ENCODE peak calls at places on chromosomes 13 and 19, in four cellular contexts. One of them, this sample, is unnamed.
A peak's percentile ranks its signal among the peaks of the same experiment; 100 is the strongest.

GRCh38 chr13:38830442-38831045 is 143.7 kb downstream of the FREM2 start:
- DNase-seq in K562: no peak
- DNase-seq in PC-3: no peak
- DNase-seq in GM23248: no peak
- DNase-seq in this sample: no peak

GRCh38 chr13:91323349-91323748 is 24.1 kb upstream of the MIR17HG start:
- DNase-seq in K562: no peak
- DNase-seq in PC-3: no peak
- DNase-seq in GM23248: no peak
- DNase-seq in this sample: no peak

GRCh38 chr13:87122551-87122950 is 548.6 kb upstream of the SLITRK5 start:
- DNase-seq in K562: no peak
- DNase-seq in PC-3: peak; percentile 54
- DNase-seq in GM23248: peak; percentile 76
- DNase-seq in this sample: no peak

GRCh38 chr19:9644472-9644871 is 23.4 kb upstream of the ZNF561 start:
- DNase-seq in K562: no peak
- DNase-seq in PC-3: no peak
- DNase-seq in GM23248: no peak
- DNase-seq in this sample: no peak

GRCh38 chr19:18437481-18438330 is at the start of gene ISYNA1:
- DNase-seq in K562: peak; percentile 91
- DNase-seq in PC-3: peak; percentile 28
- DNase-seq in GM23248: peak; percentile 69
- DNase-seq in this sample: peak; percentile 61

GRCh38 chr13:111187879-111188643 is 73.0 kb downstream of the ARHGEF7 start:
- DNase-seq in K562: no peak
- DNase-seq in PC-3: peak; percentile 58
- DNase-seq in GM23248: peak; percentile 40
- DNase-seq in this sample: no peak

GRCh38 chr13:79485014-79485441 is 4.1 kb downstream of the NDFIP2 start:
- DNase-seq in K562: no peak
- DNase-seq in PC-3: peak; percentile 77
- DNase-seq in GM23248: peak; percentile 95
- DNase-seq in this sample: peak; percentile 61

GRCh38 chr13:114016321-114017027 is 42.6 kb upstream of the C13orf46 start:
- DNase-seq in K562: no peak
- DNase-seq in PC-3: no peak
- DNase-seq in GM23248: no peak
- DNase-seq in this sample: no peak

GRCh38 chr13:94390881-94391280 is 88.6 kb downstream of the DCT start:
- DNase-seq in K562: no peak
- DNase-seq in PC-3: no peak
- DNase-seq in GM23248: peak; percentile 20
- DNase-seq in this sample: no peak

GRCh38 chr13:98370806-98371553 is 193.9 kb upstream of the RNF113B start:
- DNase-seq in K562: no peak
- DNase-seq in PC-3: no peak
- DNase-seq in GM23248: peak; percentile 91
- DNase-seq in this sample: no peak

GRCh38 chr19:18488403-18488723 is 33.5 kb downstream of the ELL start:
- DNase-seq in K562: no peak
- DNase-seq in PC-3: peak; percentile 25
- DNase-seq in GM23248: peak; percentile 80
- DNase-seq in this sample: no peak

GRCh38 chr13:112781287-112781686 is 91.4 kb downstream of the ATP11A start:
- DNase-seq in K562: no peak
- DNase-seq in PC-3: no peak
- DNase-seq in GM23248: no peak
- DNase-seq in this sample: no peak

GRCh38 chr13:93751117-93751516 is 524.5 kb downstream of the GPC6 start:
- DNase-seq in K562: no peak
- DNase-seq in PC-3: no peak
- DNase-seq in GM23248: no peak
- DNase-seq in this sample: no peak

GRCh38 chr19:5977222-5977784 is 637 bp downstream of the RANBP3 start:
- DNase-seq in K562: peak; percentile 47
- DNase-seq in PC-3: no peak
- DNase-seq in GM23248: peak; percentile 19
- DNase-seq in this sample: no peak

GRCh38 chr19:16462757-16463250 is 9.0 kb downstream of the EPS15L1 start:
- DNase-seq in K562: no peak
- DNase-seq in PC-3: peak; percentile 86
- DNase-seq in GM23248: peak; percentile 68
- DNase-seq in this sample: no peak

GRCh38 chr19:30070970-30071632 is 129.1 kb downstream of the URI1 start:
- DNase-seq in K562: no peak
- DNase-seq in PC-3: no peak
- DNase-seq in GM23248: no peak
- DNase-seq in this sample: no peak

GRCh38 chr13:114200673-114201005 is 21.6 kb downstream of the CFAP97D2 start:
- DNase-seq in K562: no peak
- DNase-seq in PC-3: no peak
- DNase-seq in GM23248: no peak
- DNase-seq in this sample: no peak

GRCh38 chr19:57334191-57334590 is 13.9 kb downstream of the ZNF543 start:
- DNase-seq in K562: no peak
- DNase-seq in PC-3: no peak
- DNase-seq in GM23248: no peak
- DNase-seq in this sample: no peak

GRCh38 chr19:45051929-45052579 is 13.2 kb downstream of the CLASRP start:
- DNase-seq in K562: no peak
- DNase-seq in PC-3: no peak
- DNase-seq in GM23248: no peak
- DNase-seq in this sample: peak; percentile 44

GRCh38 chr19:15623711-15624318 is 8.8 kb downstream of the CYP4F8 start:
- DNase-seq in K562: peak; percentile 31
- DNase-seq in PC-3: peak; percentile 37
- DNase-seq in GM23248: no peak
- DNase-seq in this sample: no peak

GRCh38 chr13:34914416-34914815 is 27.7 kb upstream of the NBEA start:
- DNase-seq in K562: no peak
- DNase-seq in PC-3: no peak
- DNase-seq in GM23248: no peak
- DNase-seq in this sample: no peak

GRCh38 chr13:41015920-41016319 is 3.2 kb downstream of the ELF1 start:
- DNase-seq in K562: no peak
- DNase-seq in PC-3: no peak
- DNase-seq in GM23248: no peak
- DNase-seq in this sample: no peak

GRCh38 chr13:41011382-41011956 is 7.6 kb downstream of the ELF1 start:
- DNase-seq in K562: no peak
- DNase-seq in PC-3: no peak
- DNase-seq in GM23248: no peak
- DNase-seq in this sample: no peak

GRCh38 chr13:41012536-41012935 is 6.6 kb downstream of the ELF1 start:
- DNase-seq in K562: no peak
- DNase-seq in PC-3: no peak
- DNase-seq in GM23248: no peak
- DNase-seq in this sample: no peak

GRCh38 chr13:41017153-41017552 is 2.0 kb downstream of the ELF1 start:
- DNase-seq in K562: no peak
- DNase-seq in PC-3: no peak
- DNase-seq in GM23248: no peak
- DNase-seq in this sample: no peak

DNA sequence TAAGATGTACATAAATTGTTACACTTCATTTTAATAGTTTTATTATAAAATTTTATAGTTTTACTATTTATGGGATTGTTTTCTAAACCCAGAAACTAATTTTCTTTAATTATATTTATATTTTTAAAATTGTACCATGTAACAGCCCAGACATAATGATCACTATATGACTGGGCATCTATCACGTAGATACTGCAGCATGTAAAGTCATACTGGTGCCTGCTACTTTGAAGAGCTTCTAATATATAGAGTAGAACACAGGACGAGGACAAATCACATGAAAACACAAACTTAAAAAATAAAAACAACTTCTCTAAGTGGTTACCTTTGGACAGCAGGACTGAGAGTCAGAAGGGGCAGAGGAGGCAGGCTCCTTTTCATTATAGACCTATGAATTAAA is 5.3 kb downstream of the ELF1 start:
- DNase-seq in K562: no peak
- DNase-seq in PC-3: no peak
- DNase-seq in GM23248: no peak
- DNase-seq in this sample: no peak
- H3K9ac ChIP-seq in K562: no peak overlapping the region
- H3K9ac ChIP-seq in PC-3: no peak overlapping the region
- H3K9ac ChIP-seq in GM23248: no peak overlapping the region
- H3K9ac ChIP-seq in this sample: no peak overlapping the region

GRCh38 chr19:53103141-53103902 is at the start of gene ZNF160:
- DNase-seq in K562: peak; percentile 99
- DNase-seq in PC-3: peak; percentile 99
- DNase-seq in GM23248: peak; percentile 98
- DNase-seq in this sample: peak; percentile 99

GRCh38 chr19:53102701-53103140 is 501 bp downstream of the ZNF160 start:
- DNase-seq in K562: no peak
- DNase-seq in PC-3: peak; percentile 26
- DNase-seq in GM23248: peak; percentile 78
- DNase-seq in this sample: peak; percentile 34

GRCh38 chr19:53103903-53104203 is 631 bp upstream of the ZNF160 start:
- DNase-seq in K562: no peak
- DNase-seq in PC-3: no peak
- DNase-seq in GM23248: peak; percentile 80
- DNase-seq in this sample: no peak

GRCh38 chr19:53102186-53102585 is 1.0 kb downstream of the ZNF160 start:
- DNase-seq in K562: peak; percentile 24
- DNase-seq in PC-3: peak; percentile 2
- DNase-seq in GM23248: peak; percentile 16
- DNase-seq in this sample: no peak

DNA sequence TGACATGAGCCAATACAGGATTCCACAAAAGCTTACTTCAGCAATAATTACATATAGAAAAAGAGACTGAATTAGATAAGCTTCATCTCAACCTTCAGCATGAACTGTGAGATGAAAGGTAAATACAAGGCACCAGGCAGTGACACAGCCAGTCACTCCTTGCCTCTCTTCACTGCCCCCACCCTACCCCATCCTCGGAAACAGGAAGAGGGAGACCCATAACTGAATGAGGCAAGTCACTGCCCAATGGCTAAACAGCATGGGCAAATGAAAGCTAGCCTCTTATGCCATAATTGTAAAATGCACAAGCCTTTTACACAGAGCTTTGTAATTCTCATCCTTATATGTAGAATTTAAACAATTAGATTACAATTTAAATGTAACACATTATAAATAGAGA is 1.7 kb downstream of the ZNF160 start:
- DNase-seq in K562: peak; percentile 45
- DNase-seq in PC-3: peak; percentile 27
- DNase-seq in GM23248: peak; percentile 34
- DNase-seq in this sample: no peak
- H3K9ac ChIP-seq in K562: no peak overlapping the region
- H3K9ac ChIP-seq in PC-3: peak overlapping the region; percentile 89
- H3K9ac ChIP-seq in GM23248: peak overlapping the region; percentile 95
- H3K9ac ChIP-seq in this sample: no peak overlapping the region

DNA sequence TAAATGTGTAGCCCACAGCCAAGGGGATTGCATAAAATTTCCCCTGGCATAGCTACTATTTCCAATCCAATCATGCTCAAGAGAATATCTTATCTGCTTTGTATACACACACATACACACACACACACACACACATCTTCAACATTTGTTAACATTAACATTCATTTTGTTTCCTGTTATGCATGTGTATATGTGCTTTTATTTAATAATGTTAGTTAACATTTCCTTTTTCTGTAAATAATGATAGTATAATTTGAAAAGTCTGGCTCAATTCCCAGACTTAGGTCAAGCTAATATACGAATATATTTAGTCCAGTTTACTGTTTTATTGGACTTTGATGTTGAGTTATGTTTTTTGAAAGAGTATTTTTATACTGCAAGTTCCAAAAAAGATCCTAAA is 1072.5 kb downstream of the EFNB2 start:
- DNase-seq in K562: no peak
- DNase-seq in PC-3: peak; percentile 32
- DNase-seq in GM23248: no peak
- DNase-seq in this sample: no peak
- H3K9ac ChIP-seq in K562: no peak overlapping the region
- H3K9ac ChIP-seq in PC-3: no peak overlapping the region
- H3K9ac ChIP-seq in GM23248: no peak overlapping the region
- H3K9ac ChIP-seq in this sample: no peak overlapping the region

GRCh38 chr19:51703655-51704515 is 10.8 kb downstream of the SPACA6 start:
- DNase-seq in K562: peak; percentile 97
- DNase-seq in PC-3: peak; percentile 94
- DNase-seq in GM23248: peak; percentile 97
- DNase-seq in this sample: peak; percentile 98
- H3K9ac ChIP-seq in K562: peak overlapping the region; percentile 93
- H3K9ac ChIP-seq in PC-3: peak overlapping the region; percentile 89
- H3K9ac ChIP-seq in GM23248: peak overlapping the region; percentile 98
- H3K9ac ChIP-seq in this sample: peak overlapping the region; percentile 89

GRCh38 chr19:31340059-31341025 is 8.9 kb downstream of the TSHZ3 start:
- DNase-seq in K562: no peak
- DNase-seq in PC-3: no peak
- DNase-seq in GM23248: peak; percentile 68
- DNase-seq in this sample: no peak
- H3K9ac ChIP-seq in K562: no peak overlapping the region
- H3K9ac ChIP-seq in PC-3: no peak overlapping the region
- H3K9ac ChIP-seq in GM23248: peak overlapping the region; percentile 28
- H3K9ac ChIP-seq in this sample: peak overlapping the region; percentile 12

GRCh38 chr13:49620170-49620621 is 8.1 kb upstream of the ARL11 start:
- DNase-seq in K562: no peak
- DNase-seq in PC-3: no peak
- DNase-seq in GM23248: peak; percentile 22
- DNase-seq in this sample: no peak

GRCh38 chr13:49615844-49616687 is 12.2 kb upstream of the ARL11 start:
- DNase-seq in K562: no peak
- DNase-seq in PC-3: no peak
- DNase-seq in GM23248: peak; percentile 18
- DNase-seq in this sample: no peak

GRCh38 chr13:49622174-49622946 is 5.9 kb upstream of the ARL11 start:
- DNase-seq in K562: no peak
- DNase-seq in PC-3: no peak
- DNase-seq in GM23248: no peak
- DNase-seq in this sample: no peak

GRCh38 chr13:49616688-49617065 is 11.6 kb upstream of the ARL11 start:
- DNase-seq in K562: no peak
- DNase-seq in PC-3: no peak
- DNase-seq in GM23248: no peak
- DNase-seq in this sample: no peak
- H3K9ac ChIP-seq in K562: no peak overlapping the region
- H3K9ac ChIP-seq in PC-3: no peak overlapping the region
- H3K9ac ChIP-seq in GM23248: peak overlapping the region; percentile 33
- H3K9ac ChIP-seq in this sample: no peak overlapping the region

GRCh38 chr19:50557009-50557613 is 11.1 kb downstream of the LRRC4B start:
- DNase-seq in K562: peak; percentile 35
- DNase-seq in PC-3: no peak
- DNase-seq in GM23248: no peak
- DNase-seq in this sample: no peak
- H3K9ac ChIP-seq in K562: peak overlapping the region; percentile 53
- H3K9ac ChIP-seq in PC-3: no peak overlapping the region
- H3K9ac ChIP-seq in GM23248: no peak overlapping the region
- H3K9ac ChIP-seq in this sample: no peak overlapping the region

DNA sequence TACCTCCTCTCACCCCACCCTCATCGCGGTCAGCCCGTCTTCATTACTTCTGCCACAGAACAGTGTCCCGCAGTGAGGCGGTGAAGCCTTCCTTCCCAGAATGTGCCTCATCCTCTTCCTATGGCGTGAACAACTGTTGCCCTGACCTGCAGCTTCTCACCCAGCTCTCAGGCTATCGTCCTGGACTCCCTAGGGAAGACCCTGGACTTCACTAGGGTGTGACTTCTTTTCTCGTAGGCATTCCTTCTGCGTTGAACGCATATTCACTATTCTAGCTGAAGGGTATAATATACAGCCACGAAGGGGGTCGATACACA is 982 bp downstream of the ZNF865 start:
- DNase-seq in K562: no peak
- DNase-seq in PC-3: no peak
- DNase-seq in GM23248: no peak
- DNase-seq in this sample: no peak
- H3K9ac ChIP-seq in K562: peak overlapping the region; percentile 65
- H3K9ac ChIP-seq in PC-3: peak overlapping the region; percentile 93
- H3K9ac ChIP-seq in GM23248: peak overlapping the region; percentile 91
- H3K9ac ChIP-seq in this sample: peak overlapping the region; percentile 95

This sample was measured in colonic mucosa.